ENCODE peak calls at places on chromosomes 16 and 17, in seven cellular contexts. W, O, A, C, Z, R and E are unnamed samples. For H3K9me3, the result is how much of the 10 kb centered on the place peaks cover.

GRCh38 chr16:89495121-89495520 is 4.8 kb upstream of the ANKRD11 start:
- DNase-seq in W (no peak), O (no peak), A (no peak), C (no peak), Z (no peak), R (no peak), E (no peak)

GRCh38 chr16:84423416-84423837 is 55.1 kb downstream of the ATP2C2 start:
- DNase-seq in W (no peak), O (peak), A (no peak), C (no peak), Z (peak), R (no peak), E (no peak)

GRCh38 chr17:43588664-43589435 is 42.7 kb upstream of the ETV4 start:
- DNase-seq in W (no peak), O (no peak), A (no peak), C (no peak), Z (peak), R (no peak), E (no peak)

GRCh38 chr17:47704116-47704515 is 10.2 kb downstream of the TBKBP1 start:
- DNase-seq in W (no peak), O (peak), A (no peak), C (peak), Z (no peak), R (no peak), E (no peak)

GRCh38 chr17:15966183-15966878 is 21.4 kb downstream of the ADORA2B start:
- DNase-seq in W (no peak), O (peak), A (peak), C (peak), Z (peak), R (peak), E (no peak)

GRCh38 chr16:16007743-16008111 is 58.3 kb downstream of the ABCC1 start:
- DNase-seq in W (no peak), O (no peak), A (no peak), C (no peak), Z (no peak), R (no peak), E (no peak)

GRCh38 chr17:43936434-43936833 is 5.8 kb downstream of the PPY start:
- DNase-seq in W (no peak), O (no peak), A (no peak), C (no peak), Z (no peak), R (no peak), E (no peak)

GRCh38 chr17:43908111-43908721 is 880 bp upstream of the MPP2 start:
- DNase-seq in W (no peak), O (no peak), A (no peak), C (peak), Z (peak), R (no peak), E (peak)

GRCh38 chr16:11429823-11430222 is 84.6 kb downstream of the RMI2 start:
- DNase-seq in W (no peak), O (no peak), A (peak), C (no peak), Z (no peak), R (no peak), E (no peak)

GRCh38 chr17:42312285-42313130 is 24.2 kb downstream of the STAT5A start:
- DNase-seq in W (peak), O (peak), A (peak), C (peak), Z (no peak), R (no peak), E (no peak)

GRCh38 chr16:57062329-57062728 is 30.1 kb upstream of the CPNE2 start:
- DNase-seq in W (no peak), O (no peak), A (peak), C (no peak), Z (no peak), R (no peak), E (no peak)

GRCh38 chr16:53912155-53912554 is 208.2 kb downstream of the FTO start:
- DNase-seq in W (no peak), O (no peak), A (no peak), C (no peak), Z (peak), R (no peak), E (no peak)

GRCh38 chr16:8924214-8924613 is 39.5 kb downstream of the USP7 start:
- DNase-seq in W (no peak), O (peak), A (no peak), C (no peak), Z (no peak), R (no peak), E (no peak)

GRCh38 chr17:58492238-58493121 is 4.3 kb upstream of the HSF5 start:
- DNase-seq in W (no peak), O (no peak), A (no peak), C (no peak), Z (peak), R (peak), E (no peak)

GRCh38 chr17:12438813-12439586 is 226.7 kb upstream of the MYOCD start:
- DNase-seq in W (no peak), O (no peak), A (no peak), C (no peak), Z (peak), R (no peak), E (no peak)
- H3K4me3 ChIP-seq in W (no peak), O (no peak), A (no peak), C (no peak), Z (no peak), R (no peak), E (no peak)

DNA sequence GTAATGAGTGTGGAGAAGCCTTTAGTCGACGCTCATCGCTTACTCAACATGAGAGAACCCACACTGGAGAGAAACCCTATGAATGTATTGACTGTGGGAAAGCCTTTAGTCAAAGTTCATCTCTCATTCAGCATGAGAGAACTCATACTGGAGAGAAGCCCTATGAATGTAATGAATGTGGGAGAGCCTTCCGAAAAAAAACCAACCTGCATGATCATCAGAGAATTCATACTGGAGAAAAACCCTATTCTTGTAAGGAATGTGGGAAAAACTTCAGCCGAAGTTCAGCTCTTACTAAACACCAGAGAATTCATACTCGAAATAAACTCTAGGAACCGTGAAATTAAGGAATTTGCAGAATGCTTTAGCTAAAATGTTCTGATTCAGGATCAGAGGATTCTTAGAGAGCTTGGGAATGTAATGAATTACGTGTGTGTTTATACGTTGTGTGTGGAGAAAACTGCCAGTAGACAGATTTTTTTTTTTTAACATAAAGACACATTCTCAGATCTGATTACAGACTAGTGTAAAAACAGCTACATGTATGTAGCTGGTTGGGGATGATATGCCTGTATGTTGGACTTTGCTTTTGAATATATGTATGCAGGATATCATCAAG is 25.4 kb downstream of the ZFP90 start:
- DNase-seq in W (no peak), O (no peak), A (no peak), C (no peak), Z (no peak), R (no peak), E (no peak)
- H3K9me3 ChIP-seq in W (half or more), O (half or more), A (half or more), C (half or more), Z (half or more), R (half or more), E (half or more)

GRCh38 chr17:45161288-45162021 is at the start of gene HEXIM2:
- DNase-seq in W (peak), O (peak), A (peak), C (peak), Z (peak), R (peak), E (peak)

GRCh38 chr17:45164734-45165269 is 3.1 kb downstream of the HEXIM2 start:
- DNase-seq in W (no peak), O (no peak), A (no peak), C (no peak), Z (no peak), R (no peak), E (no peak)

GRCh38 chr17:45160505-45161287 is 979 bp upstream of the HEXIM2 start:
- DNase-seq in W (peak), O (peak), A (peak), C (peak), Z (peak), R (peak), E (no peak)

GRCh38 chr17:45156242-45156641 is 5.4 kb upstream of the HEXIM2 start:
- DNase-seq in W (no peak), O (no peak), A (no peak), C (no peak), Z (no peak), R (no peak), E (no peak)

DNA sequence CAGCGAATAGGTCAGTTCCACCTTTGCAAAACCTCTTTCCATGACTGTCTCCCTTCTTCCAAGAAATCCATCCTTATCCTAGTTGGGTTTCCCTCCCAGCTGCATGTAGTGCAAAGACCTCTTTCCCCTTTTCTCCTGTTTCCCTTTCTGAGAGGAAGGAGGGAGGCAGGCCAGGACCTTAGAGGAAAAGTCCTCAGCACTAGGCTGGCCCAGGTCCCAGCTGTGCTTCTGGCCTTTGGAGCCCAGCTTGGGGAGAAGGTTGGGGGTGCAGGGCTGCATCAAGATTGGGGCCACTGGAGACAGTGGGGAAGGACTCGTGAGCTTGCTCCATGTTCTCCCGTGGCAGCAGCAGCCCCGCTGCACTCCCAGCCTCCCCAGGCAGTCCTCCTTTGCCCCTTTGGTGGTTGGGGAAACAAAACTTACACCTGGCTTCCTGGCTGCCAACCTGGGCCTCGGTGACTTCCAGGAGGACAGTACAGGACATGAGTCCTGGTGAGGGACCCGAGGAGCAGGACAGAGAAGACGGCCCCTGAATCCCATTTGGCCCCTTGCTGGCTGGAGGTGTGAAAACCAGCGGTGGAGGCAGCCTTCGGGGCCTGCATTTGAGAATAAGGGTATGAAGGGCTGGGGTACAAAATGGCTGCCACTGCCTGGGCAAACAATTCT is 480 bp downstream of the HEXIM2 start:
- DNase-seq in W (no peak), O (no peak), A (peak), C (peak), Z (no peak), R (no peak), E (no peak)
- H3K4me3 ChIP-seq in W (peak), O (peak), A (peak), C (peak), Z (peak), R (peak), E (peak)

DNA sequence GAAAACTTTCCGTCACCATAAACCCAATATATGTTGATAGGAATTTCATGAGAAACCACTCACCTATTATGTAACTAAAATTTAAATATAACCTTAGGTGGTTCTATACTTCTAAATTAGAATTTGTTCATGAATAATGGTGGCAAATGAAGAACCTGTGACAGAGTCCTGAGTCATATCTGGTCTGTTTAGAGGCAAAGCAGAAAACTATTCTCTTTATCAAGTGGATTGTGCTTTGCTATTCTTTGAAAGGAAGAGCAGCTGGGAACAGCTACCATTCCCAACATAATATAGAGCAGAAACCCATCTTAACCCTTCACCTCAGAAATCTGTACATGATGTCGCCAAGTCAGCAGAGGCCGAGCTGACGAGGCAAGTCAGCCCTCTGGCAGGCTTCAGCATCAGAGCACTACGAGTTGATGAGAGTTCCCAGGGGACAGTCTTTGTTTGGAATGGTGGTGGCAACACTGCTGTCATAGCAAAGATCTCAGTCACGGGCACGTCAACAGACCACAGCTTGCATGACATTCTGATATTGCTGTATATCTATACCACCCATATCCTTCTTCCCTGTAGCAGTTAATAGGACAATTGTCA is 631.9 kb upstream of the CA10 start:
- DNase-seq in W (no peak), O (no peak), A (no peak), C (no peak), Z (no peak), R (no peak), E (no peak)
- H3K9me3 ChIP-seq in W (under half), O (under half), A (under half), C (under half), Z (under half), R (under half), E (under half)

GRCh38 chr17:18195246-18195645 is 11.6 kb downstream of the ALKBH5 start:
- DNase-seq in W (no peak), O (no peak), A (no peak), C (no peak), Z (no peak), R (no peak), E (no peak)

GRCh38 chr17:18194394-18194793 is 10.8 kb downstream of the ALKBH5 start:
- DNase-seq in W (no peak), O (no peak), A (no peak), C (no peak), Z (no peak), R (no peak), E (no peak)

GRCh38 chr17:18198530-18198929 is 14.9 kb downstream of the ALKBH5 start:
- DNase-seq in W (no peak), O (no peak), A (no peak), C (no peak), Z (no peak), R (no peak), E (no peak)

GRCh38 chr17:18194804-18195203 is 11.2 kb downstream of the ALKBH5 start:
- DNase-seq in W (no peak), O (no peak), A (no peak), C (no peak), Z (no peak), R (no peak), E (no peak)

GRCh38 chr17:18197535-18198194 is 14.0 kb downstream of the ALKBH5 start:
- DNase-seq in W (no peak), O (no peak), A (no peak), C (no peak), Z (no peak), R (no peak), E (no peak)
- H3K4me3 ChIP-seq in W (no peak), O (no peak), A (no peak), C (no peak), Z (no peak), R (no peak), E (no peak)

GRCh38 chr16:35386619-35387018 is 1927.2 kb downstream of the TP53TG3F start:
- DNase-seq in W (no peak), O (no peak), A (no peak), C (no peak), Z (no peak), R (no peak), E (no peak)
- H3K9me3 ChIP-seq in W (under half), O (under half), A (under half), C (under half), Z (under half), R (under half), E (under half)

DNA sequence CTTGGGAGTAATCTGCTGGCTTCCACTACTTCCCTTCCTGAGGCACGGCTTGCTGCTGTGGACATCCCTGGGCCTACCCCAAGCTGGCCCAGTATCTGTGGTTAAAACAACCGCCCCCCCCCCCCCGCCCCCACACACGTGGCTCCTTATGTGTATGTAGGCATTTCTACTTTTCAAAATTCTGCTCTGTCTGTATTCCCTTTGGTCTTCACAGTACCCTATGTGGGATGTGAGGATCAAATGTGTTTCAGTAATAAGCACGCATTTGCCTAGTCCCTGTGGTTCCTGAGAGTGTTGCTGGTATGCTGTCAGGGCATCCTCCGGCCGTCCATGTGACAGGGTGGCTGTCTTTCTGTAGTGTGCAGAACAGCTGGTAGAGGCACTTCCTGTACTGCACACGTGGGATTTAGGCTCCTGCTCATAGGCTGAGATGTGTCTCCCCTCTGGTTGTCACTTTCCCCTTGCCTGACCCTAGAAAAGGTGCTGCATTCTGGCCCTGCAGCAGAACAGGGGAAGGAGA is 2.2 kb downstream of the NT5M start:
- DNase-seq in W (no peak), O (no peak), A (peak), C (no peak), Z (no peak), R (no peak), E (no peak)
- H3K4me3 ChIP-seq in W (no peak), O (no peak), A (no peak), C (no peak), Z (no peak), R (no peak), E (no peak)

GRCh38 chr16:5510819-5511370 is 413.3 kb upstream of the EEF2KMT start:
- DNase-seq in W (no peak), O (no peak), A (no peak), C (no peak), Z (no peak), R (no peak), E (no peak)
- H3K9me3 ChIP-seq in W (under half), O (under half), A (under half), C (under half), Z (under half), R (under half), E (under half)

DNA sequence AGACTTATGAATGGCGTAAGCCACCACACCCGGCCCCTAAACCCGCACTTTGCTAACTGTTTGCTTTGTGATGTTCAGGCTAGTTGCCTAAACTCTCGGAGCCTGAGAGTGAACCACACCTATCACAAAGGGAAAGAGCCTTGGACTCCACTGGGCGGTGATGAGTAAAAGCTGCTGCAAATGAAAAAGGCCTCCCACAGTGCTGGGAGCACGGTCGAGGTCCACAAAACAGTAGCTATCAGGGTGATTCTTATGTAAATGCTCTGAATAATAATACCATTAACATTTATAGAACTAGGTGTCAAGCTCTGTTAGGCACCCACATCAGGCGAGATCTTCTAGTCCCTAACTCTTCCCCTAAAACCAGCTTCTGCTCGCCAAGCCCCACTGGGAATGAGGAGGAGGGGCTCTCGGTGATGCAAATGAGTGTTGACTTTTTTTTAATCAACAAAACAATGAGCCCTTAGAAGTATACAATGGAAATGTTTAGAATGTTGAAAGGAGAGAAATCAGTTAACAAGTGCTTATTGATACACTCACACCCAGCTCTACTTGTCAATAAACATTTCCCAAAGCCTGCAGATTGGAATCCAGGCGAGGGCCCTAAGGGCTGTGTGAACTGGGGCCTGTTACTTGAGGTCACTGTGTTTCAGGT is 19.8 kb downstream of the FBRS start:
- DNase-seq in W (no peak), O (no peak), A (no peak), C (no peak), Z (no peak), R (no peak), E (no peak)
- H3K4me3 ChIP-seq in W (no peak), O (no peak), A (no peak), C (no peak), Z (no peak), R (no peak), E (no peak)